ENCODE peak calls at places on chromosome 17, in eight cellular contexts. F, H, Y, Q, I, W, T and A are unnamed samples.

GRCh38 chr17:956905-957304 is 22.7 kb downstream of the NXN start:
- DNase-seq in W (no peak), Y (no peak), H (peak), Q (no peak), F (no peak), T (no peak), I (no peak), A (no peak)

GRCh38 chr17:45312477-45313418 is 4.1 kb downstream of the MAP3K14 start:
- DNase-seq in F (no peak), I (no peak), Q (no peak), T (no peak), W (no peak), Y (no peak), H (no peak), A (no peak)

GRCh38 chr17:11944587-11944986 is 52.7 kb downstream of the ZNF18 start:
- DNase-seq in Q (no peak), F (no peak), T (no peak), H (peak), W (no peak), I (no peak), Y (no peak), A (no peak)

GRCh38 chr17:46943511-46944393 is 20.8 kb downstream of the GOSR2 start:
- DNase-seq in W (peak), H (peak), F (no peak), Y (no peak), I (no peak), Q (no peak), T (no peak), A (no peak)

GRCh38 chr17:9237661-9238301 is 216.5 kb downstream of the NTN1 start:
- DNase-seq in H (no peak), Q (no peak), I (no peak), T (peak), W (no peak), Y (no peak), F (no peak), A (no peak)

GRCh38 chr17:61209524-61209923 is 190.1 kb upstream of the TBX2 start:
- DNase-seq in I (no peak), Q (no peak), Y (no peak), W (no peak), T (no peak), F (no peak), H (no peak), A (no peak)

GRCh38 chr17:82810644-82811430 is 29.0 kb downstream of the ZNF750 start:
- DNase-seq in Y (no peak), F (no peak), W (no peak), T (no peak), I (no peak), Q (no peak), H (no peak), A (no peak)

GRCh38 chr17:74736423-74737298 is at the start of gene RAB37:
- DNase-seq in I (peak), W (no peak), H (peak), F (peak), Y (peak), T (no peak), Q (no peak), A (no peak)

GRCh38 chr17:145671-146541 is 8.5 kb downstream of the SCGB1C2 start:
- DNase-seq in H (no peak), I (no peak), W (no peak), Y (peak), T (no peak), F (no peak), Q (no peak), A (no peak)

GRCh38 chr17:79658811-79659207 is 48.0 kb upstream of the RBFOX3 start:
- DNase-seq in I (no peak), Q (no peak), W (no peak), Y (no peak), H (peak), F (no peak), T (no peak), A (no peak)

GRCh38 chr17:49968380-49969133 is 433 bp upstream of the DLX4 start:
- DNase-seq in T (peak), F (peak), Q (peak), W (peak), H (peak), Y (peak), I (peak), A (peak)